ENCODE peak calls at places on chromosome 7, in nine cellular contexts. U, R, S, W, Z, Q, L, A and N are unnamed samples.

GRCh38 chr7:18927134-18927533 is 190.3 kb downstream of the TWIST1 start:
- DNase-seq in L (no peak), A (no peak), W (no peak), U (peak; percentile 86), S (peak; percentile 8), Q (no peak), R (no peak), Z (no peak), N (no peak)

GRCh38 chr7:47343056-47343455 is 238.9 kb downstream of the TNS3 start:
- DNase-seq in R (no peak), S (no peak), Z (no peak), U (no peak), W (no peak), L (no peak), A (no peak), Q (no peak), N (no peak)

GRCh38 chr7:11193131-11193867 is 219.6 kb downstream of the PHF14 start:
- DNase-seq in U (peak; percentile 39), A (no peak), W (no peak), R (peak; percentile 60), Q (peak; percentile 56), L (peak; percentile 75), Z (no peak), S (no peak), N (no peak)

GRCh38 chr7:124033093-124033806 is 383 bp upstream of the TMEM229A start:
- DNase-seq in R (no peak), S (no peak), Z (peak; percentile 54), U (no peak), A (no peak), L (peak; percentile 42), Q (no peak), W (no peak), N (no peak)

GRCh38 chr7:78039791-78040776 is 241.5 kb downstream of the PHTF2 start:
- DNase-seq in Z (peak; percentile 68), U (no peak), S (no peak), R (no peak), W (no peak), A (peak; percentile 50), L (peak; percentile 20), Q (no peak), N (no peak)

GRCh38 chr7:155553871-155554270 is 7.5 kb upstream of the CNPY1 start:
- DNase-seq in S (no peak), Z (no peak), R (no peak), A (no peak), L (no peak), W (no peak), Q (no peak), U (no peak), N (no peak)

GRCh38 chr7:18890134-18890533 is 227.3 kb downstream of the TWIST1 start:
- DNase-seq in A (no peak), Z (no peak), U (peak; percentile 69), W (no peak), R (peak; percentile 95), Q (no peak), L (peak; percentile 74), S (peak; percentile 84), N (no peak)

GRCh38 chr7:7830122-7830878 is 111.9 kb upstream of the RPA3 start:
- DNase-seq in U (peak; percentile 20), S (no peak), W (no peak), Q (no peak), Z (no peak), A (no peak), R (no peak), L (no peak), N (no peak)

GRCh38 chr7:35424869-35425495 is 171.1 kb upstream of the TBX20 start:
- DNase-seq in S (peak; percentile 25), L (peak; percentile 73), Z (no peak), A (peak; percentile 68), W (peak; percentile 63), U (peak; percentile 36), Q (no peak), R (peak; percentile 55), N (no peak)

GRCh38 chr7:143979359-143979758 is 20.8 kb upstream of the OR6B1 start:
- DNase-seq in S (peak; percentile 47), W (peak; percentile 87), Q (no peak), R (peak; percentile 91), A (no peak), Z (no peak), L (peak; percentile 81), U (peak; percentile 76), N (no peak)

GRCh38 chr7:155383756-155384491 is 74.0 kb upstream of the EN2 start:
- DNase-seq in S (no peak), Q (no peak), A (no peak), W (no peak), Z (no peak), R (no peak), L (no peak), U (no peak), N (no peak)

GRCh38 chr7:112180223-112180622 is 26.0 kb downstream of the DOCK4 start:
- DNase-seq in L (no peak), Q (no peak), A (no peak), S (no peak), Z (no peak), U (no peak), W (no peak), R (no peak), N (no peak)

DNA sequence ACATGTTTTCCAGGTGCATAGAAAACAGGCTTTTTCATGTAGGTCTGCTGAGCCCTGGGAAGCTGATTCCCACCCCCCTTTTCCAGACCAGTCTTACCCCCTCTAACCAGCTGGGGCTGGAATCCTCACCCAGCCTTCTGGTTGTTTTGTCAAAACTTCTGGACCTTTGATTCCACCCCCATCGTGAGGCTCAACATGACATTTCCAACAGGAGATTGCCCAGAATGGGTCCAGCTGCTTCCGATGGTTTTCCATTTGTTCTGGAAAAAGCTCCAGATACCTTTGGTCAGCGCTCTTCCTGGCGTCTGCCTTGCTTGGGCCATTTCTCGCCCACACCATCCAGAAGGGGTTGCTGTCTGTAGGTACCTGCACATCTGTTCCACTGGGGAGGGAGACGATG is 41.5 kb downstream of the MINDY4 start:
- DNase-seq in Q (peak; percentile 24), A (no peak), S (no peak), Z (no peak), W (no peak), L (no peak), R (no peak), U (no peak), N (no peak)
- H3K27ac ChIP-seq in Q (no peak overlapping the region), A (no peak overlapping the region), S (no peak overlapping the region), Z (peak overlapping the region; percentile 81), W (no peak overlapping the region), L (no peak overlapping the region), R (no peak overlapping the region), U (no peak overlapping the region), N (peak overlapping the region; percentile 91)

DNA sequence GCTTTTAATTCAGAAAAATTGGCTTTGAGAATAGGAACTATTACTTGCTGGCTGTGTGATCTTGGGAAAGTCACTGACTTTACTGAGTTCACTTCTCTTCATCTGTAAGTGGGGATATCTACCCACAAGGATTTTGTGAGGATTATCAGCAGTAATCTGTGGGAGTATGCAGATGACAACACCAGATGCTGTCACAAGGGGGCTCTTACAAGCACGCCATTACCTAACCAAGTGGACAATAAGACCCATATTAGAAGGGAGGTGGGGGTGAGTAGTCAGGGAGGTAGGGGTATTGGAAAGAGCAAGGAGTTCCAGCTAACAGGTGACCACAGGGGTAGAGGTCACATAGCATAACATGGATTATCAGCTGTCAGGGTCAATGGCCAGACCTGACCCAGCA is 569.4 kb downstream of the SUGCT start:
- DNase-seq in A (no peak), S (no peak), Z (no peak), W (no peak), Q (no peak), L (no peak), R (no peak), U (no peak), N (no peak)
- TF ChIP-seq CTCF in A (peak; percentile 48), S (peak; percentile 30), Z (no peak), W (no peak), Q (no peak), L (no peak), R (peak; percentile 36), U (no peak), N (no peak)

GRCh38 chr7:99125505-99125865 is 18.4 kb downstream of the SMURF1 start:
- DNase-seq in R (no peak), S (no peak), Z (no peak), W (peak; percentile 48), Q (no peak), A (no peak), U (no peak), L (no peak), N (no peak)

GRCh38 chr7:99124636-99125504 is 19.0 kb downstream of the SMURF1 start:
- DNase-seq in L (no peak), U (peak; percentile 34), A (no peak), Q (no peak), Z (no peak), R (peak; percentile 83), S (peak; percentile 47), W (peak; percentile 91), N (no peak)

GRCh38 chr7:99123571-99124033 is 20.3 kb downstream of the SMURF1 start:
- DNase-seq in S (peak; percentile 73), W (peak; percentile 87), Q (no peak), U (no peak), L (peak; percentile 53), Z (no peak), A (no peak), R (peak; percentile 81), N (no peak)

GRCh38 chr7:99122762-99123161 is 21.1 kb downstream of the SMURF1 start:
- DNase-seq in S (no peak), U (no peak), A (no peak), W (no peak), Q (no peak), R (no peak), Z (no peak), L (no peak), N (no peak)

DNA sequence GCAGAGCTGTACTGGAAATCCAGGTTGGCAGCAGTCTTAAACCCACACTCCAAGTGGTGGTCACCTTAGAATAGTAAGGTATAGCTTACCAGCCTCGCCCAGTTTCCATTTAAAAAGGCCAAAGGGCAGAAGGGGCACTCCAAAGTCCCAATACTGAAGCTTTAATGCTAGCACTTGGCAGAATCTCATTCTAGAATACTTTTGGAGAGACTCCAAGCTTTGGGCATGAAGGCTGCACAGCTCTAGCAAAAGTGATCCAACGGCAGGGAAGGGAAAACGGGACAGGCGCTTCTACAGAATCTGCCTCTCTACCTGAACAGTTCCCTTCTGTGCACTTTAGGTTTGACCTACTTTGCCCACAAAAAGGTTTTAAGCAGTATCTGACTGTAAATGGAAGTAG is 19.7 kb downstream of the SMURF1 start:
- DNase-seq in L (no peak), U (no peak), A (no peak), R (peak; percentile 22), Z (no peak), S (no peak), Q (no peak), W (no peak), N (no peak)
- H3K27ac ChIP-seq in L (peak overlapping the region; percentile 38), U (no peak overlapping the region), A (no peak overlapping the region), R (peak overlapping the region; percentile 93), Z (peak overlapping the region; percentile 44), S (peak overlapping the region; percentile 91), Q (no peak overlapping the region), W (peak overlapping the region; percentile 92), N (peak overlapping the region; percentile 78)

DNA sequence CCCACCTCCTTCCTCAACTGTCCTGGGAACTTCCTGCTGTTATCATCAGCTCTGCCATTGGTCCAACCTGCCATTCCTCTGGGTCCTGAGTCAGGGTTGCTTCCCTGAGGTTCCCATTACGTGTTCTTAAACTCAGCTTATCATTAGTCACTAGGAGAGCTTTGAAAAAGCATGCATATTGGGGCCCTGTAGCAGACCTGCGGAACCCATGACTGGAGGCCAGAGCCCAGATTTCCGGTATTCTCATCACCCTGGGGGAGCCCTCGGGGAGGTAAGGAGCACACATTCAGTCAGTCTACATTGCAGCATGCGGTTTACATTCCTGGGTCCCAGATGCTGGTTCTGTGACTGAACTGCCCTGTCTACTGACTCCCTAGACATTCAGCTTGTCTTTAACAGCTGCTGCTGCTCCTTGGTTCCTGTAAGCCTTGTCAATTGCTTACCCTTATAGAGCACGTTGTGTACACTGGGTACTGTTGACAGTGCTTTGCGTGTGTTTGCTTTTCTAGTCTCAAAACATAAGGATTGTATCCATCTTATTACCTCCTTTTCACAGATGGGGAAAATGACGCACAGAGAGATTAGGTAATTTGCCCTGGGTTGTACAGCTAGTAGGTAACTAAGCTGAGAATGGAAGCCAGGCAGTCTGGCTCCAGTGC is 12.8 kb downstream of the CDHR3 start:
- DNase-seq in R (no peak), A (no peak), W (no peak), Z (no peak), L (peak; percentile 85), Q (no peak), U (peak; percentile 49), S (no peak), N (no peak)
- TF ChIP-seq CTCF in R (no peak), A (no peak), W (no peak), Z (no peak), L (no peak), Q (no peak), U (no peak), S (no peak), N (no peak)